ENCODE peak calls at places on chromosomes 4 and X, in six cellular contexts. L is MM.1S, I is lung, W is epithelial cell of esophagus, X is suprapubic skin, H is neural crest cell. V is an unnamed sample.

GRCh38 chr4:112327950-112328349 is 30.8 kb downstream of the ALPK1 start:
- DNase-seq in L (peak), I (no peak), W (peak), X (no peak), H (no peak), V (peak)

GRCh38 chrX:23789386-23790146 is 6.6 kb downstream of the SAT1 start:
- DNase-seq in L (no peak), I (no peak), W (no peak), X (no peak), H (no peak), V (no peak)

GRCh38 chr4:94995684-94996394 is 238.1 kb downstream of the BMPR1B start:
- DNase-seq in L (no peak), I (no peak), W (peak), X (no peak), H (no peak), V (no peak)

GRCh38 chr4:128782076-128782715 is 27.3 kb upstream of the JADE1 start:
- DNase-seq in L (no peak), I (no peak), W (peak), X (no peak), H (no peak), V (peak)

GRCh38 chrX:30301977-30302376 is 7.2 kb downstream of the NR0B1 start:
- DNase-seq in L (no peak), I (no peak), W (peak), X (no peak), H (no peak), V (no peak)

GRCh38 chrX:22081475-22082092 is 49.5 kb downstream of the PHEX start:
- DNase-seq in L (peak), I (peak), W (peak), X (no peak), H (peak), V (peak)

GRCh38 chr4:19455196-19455595 is 796.5 kb upstream of the SLIT2 start:
- DNase-seq in L (no peak), I (no peak), W (no peak), X (no peak), H (no peak), V (no peak)

GRCh38 chr4:15963568-15963967 is 593 bp upstream of the FGFBP2 start:
- DNase-seq in L (no peak), I (no peak), W (no peak), X (no peak), H (no peak), V (no peak)

GRCh38 chrX:70241501-70241900 is 7.0 kb downstream of the AWAT1 start:
- DNase-seq in L (no peak), I (no peak), W (no peak), X (no peak), H (no peak), V (no peak)

GRCh38 chrX:37871626-37872302 is 24.4 kb upstream of the DYNLT3 start:
- DNase-seq in L (no peak), I (no peak), W (peak), X (no peak), H (no peak), V (no peak)

GRCh38 chr4:168710353-168710946 is 213.6 kb downstream of the PALLD start:
- DNase-seq in L (peak), I (no peak), W (peak), X (no peak), H (no peak), V (peak)

GRCh38 chr4:183873389-183874185 is 31.5 kb upstream of the STOX2 start:
- DNase-seq in L (no peak), I (no peak), W (peak), X (no peak), H (no peak), V (no peak)

GRCh38 chrX:24465524-24465850 is 401 bp downstream of the PDK3 start:
- DNase-seq in L (no peak), I (no peak), W (no peak), X (no peak), H (no peak), V (no peak)

GRCh38 chr4:172547724-172548123 is 620.9 kb upstream of the GALNT7 start:
- DNase-seq in L (no peak), I (no peak), W (no peak), X (no peak), H (no peak), V (no peak)

GRCh38 chr4:121484633-121485032 is 103.8 kb upstream of the QRFPR start:
- DNase-seq in L (peak), I (no peak), W (peak), X (no peak), H (no peak), V (peak)

GRCh38 chrX:2188316-2188715 is 312.5 kb downstream of the DHRSX start:
- DNase-seq in L (no peak), I (no peak), W (no peak), X (no peak), H (no peak), V (no peak)

GRCh38 chr4:16056681-16057400 is 27.0 kb downstream of the PROM1 start:
- DNase-seq in L (no peak), I (no peak), W (no peak), X (no peak), H (no peak), V (no peak)

GRCh38 chr4:123559955-123560669 is 163.5 kb downstream of the SPRY1 start:
- DNase-seq in L (no peak), I (no peak), W (no peak), X (no peak), H (no peak), V (no peak)

GRCh38 chr4:121594796-121595526 is 101.8 kb downstream of the ANXA5 start:
- DNase-seq in L (no peak), I (no peak), W (peak), X (no peak), H (no peak), V (no peak)

GRCh38 chr4:157664726-157665125 is 444.2 kb downstream of the GRIA2 start:
- DNase-seq in L (no peak), I (no peak), W (peak), X (no peak), H (no peak), V (no peak)

GRCh38 chr4:101791189-101791572 is 651 bp downstream of the BANK1 start:
- DNase-seq in L (no peak), I (peak), W (no peak), X (no peak), H (no peak), V (no peak)

GRCh38 chrX:9249452-9249851 is 215.4 kb upstream of the TBL1X start:
- DNase-seq in L (no peak), I (no peak), W (no peak), X (no peak), H (no peak), V (no peak)

GRCh38 chr4:186554485-186554884 is 882 bp downstream of the MTNR1A start:
- DNase-seq in L (no peak), I (peak), W (peak), X (no peak), H (peak), V (no peak)
- TF ChIP-seq CTCF in L (no peak), I (no peak), W (peak), X (no peak), H (peak), V (no peak)

GRCh38 chr4:163332526-163333405 is at the start of gene NPY1R:
- DNase-seq in L (peak), I (peak), W (peak), X (peak), H (peak), V (peak)
- TF ChIP-seq CTCF in L (peak), I (peak), W (peak), X (peak), H (peak), V (peak)

DNA sequence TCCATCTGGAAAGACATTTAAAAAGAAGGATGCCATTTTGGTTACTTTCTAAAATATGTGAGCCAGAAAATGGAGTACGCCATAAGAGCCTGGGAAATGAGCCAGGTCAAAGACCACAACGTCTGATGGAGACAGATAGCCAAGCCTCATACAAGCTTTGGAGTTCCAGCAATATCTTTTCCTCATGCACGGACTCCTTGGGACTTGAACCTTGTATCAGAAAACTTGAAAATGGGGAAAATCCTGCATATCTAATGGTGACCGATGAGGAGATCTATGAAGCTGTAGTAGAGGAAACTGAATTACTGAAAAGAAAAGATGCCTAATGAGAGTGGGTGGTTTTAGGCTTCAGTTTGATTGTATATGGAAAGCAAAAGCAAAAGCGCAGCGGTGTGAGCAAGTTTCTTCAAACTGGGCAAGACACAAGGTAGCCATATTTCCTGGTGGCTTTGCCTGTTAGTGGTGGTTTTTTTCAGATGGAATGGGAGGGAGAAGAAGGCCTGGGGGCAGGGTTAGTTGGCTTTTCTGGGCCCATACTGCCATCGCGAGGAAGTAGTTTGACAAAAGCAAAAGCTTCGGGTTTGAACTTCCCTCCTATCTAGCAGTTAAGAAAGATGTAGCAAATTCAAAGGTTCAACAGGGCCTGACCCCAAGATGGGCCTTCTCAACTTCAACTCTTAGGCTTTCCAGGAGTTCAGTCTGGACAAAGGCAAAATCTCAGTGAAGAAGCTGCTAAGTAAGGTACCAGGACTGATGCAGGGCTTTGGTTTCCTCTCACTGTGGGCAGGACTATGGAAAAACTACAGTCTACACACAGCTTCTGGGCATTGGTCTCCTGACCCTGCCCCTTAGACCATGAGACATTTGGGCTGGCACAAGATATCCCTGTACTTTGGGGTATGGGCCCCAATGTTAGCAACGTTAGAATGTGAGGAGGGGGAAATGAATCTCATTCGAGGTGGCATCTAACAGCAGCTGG is 210.0 kb upstream of the STK26 start:
- DNase-seq in L (peak), I (peak), W (no peak), X (peak), H (no peak), V (peak)
- TF ChIP-seq CTCF in L (peak), I (peak), W (no peak), X (no peak), H (no peak), V (no peak)

DNA sequence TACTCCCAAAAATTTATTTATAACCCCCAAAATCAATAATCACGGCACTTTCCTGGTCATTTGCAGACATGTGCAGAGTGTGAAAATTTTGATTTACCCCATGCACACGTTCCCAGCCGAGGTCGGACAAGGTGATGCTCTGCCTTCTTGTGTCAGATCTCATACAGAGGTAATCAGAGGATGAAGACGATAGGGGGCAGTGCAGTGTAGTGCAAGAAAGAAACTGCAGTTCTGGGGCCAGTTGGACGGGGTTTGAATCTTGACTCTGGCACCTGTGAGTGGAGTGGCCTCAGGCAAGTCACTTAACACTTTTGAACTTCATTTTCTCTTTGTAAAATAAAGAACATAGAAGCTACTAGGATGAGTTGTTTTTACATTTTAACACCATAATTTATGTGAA is 88.4 kb downstream of the FRMPD3 start:
- DNase-seq in L (peak), I (no peak), W (peak), X (no peak), H (peak), V (peak)
- TF ChIP-seq CTCF in L (peak), I (no peak), W (peak), X (peak), H (peak), V (peak)

DNA sequence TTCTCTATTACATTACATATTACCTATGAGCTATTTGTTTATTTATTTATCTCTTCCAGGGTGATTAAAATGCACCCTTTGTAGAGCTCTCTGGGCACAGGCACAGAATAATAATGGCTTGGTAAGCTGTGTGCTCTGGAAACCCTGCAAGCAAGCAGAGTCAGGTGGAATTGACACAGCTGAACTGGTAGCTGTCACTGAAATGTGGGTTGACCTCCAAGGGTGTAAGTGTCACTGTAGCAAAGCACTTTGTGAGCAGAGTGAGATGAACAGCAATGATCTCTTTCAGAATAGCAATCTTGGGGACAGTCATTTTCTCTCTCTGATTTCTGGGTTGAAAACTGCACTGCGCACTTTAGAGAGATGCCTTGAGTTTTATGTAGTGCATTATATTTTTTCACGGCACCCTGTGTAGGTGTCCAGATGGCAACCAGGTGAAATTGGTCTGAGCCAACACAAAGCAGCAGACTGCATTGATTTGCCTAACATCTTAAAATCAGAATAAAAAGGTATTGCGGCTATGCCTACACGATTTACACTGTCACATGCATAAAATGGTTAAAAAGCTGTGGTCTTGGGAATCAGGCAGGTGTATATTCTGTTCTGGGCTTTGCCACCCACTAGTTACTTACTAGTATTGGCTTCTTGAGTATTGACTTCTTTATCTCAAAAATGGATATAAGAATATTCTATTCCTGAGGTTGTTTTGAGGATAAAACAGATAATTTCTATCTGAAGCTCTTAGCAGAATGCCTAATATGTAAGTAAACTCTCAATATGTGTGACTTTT is 450.3 kb downstream of the RAPGEF2 start:
- DNase-seq in L (no peak), I (no peak), W (no peak), X (no peak), H (no peak), V (no peak)
- TF ChIP-seq CTCF in L (no peak), I (no peak), W (no peak), X (no peak), H (no peak), V (no peak)

DNA sequence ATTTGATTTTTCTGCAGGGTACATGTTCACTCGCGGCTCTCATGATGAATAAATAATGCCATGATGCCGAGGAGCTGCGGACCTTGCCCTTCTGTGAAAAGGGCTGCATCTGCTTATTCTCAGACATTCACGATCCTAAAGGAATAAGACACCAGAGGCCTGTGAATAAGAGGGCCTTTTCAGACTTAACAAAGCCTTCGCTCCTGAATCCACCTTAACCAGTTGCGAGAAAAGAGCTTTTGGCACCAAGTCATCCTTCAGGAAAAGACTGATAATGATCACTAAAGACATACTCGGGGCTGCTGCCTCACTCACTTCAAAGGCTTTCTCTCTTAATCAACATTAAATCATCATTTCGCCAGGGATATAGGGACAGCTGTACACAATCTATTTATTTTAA is 147.5 kb downstream of the FBXO8 start:
- DNase-seq in L (no peak), I (no peak), W (no peak), X (no peak), H (no peak), V (no peak)
- TF ChIP-seq CTCF in L (no peak), I (no peak), W (no peak), X (no peak), H (no peak), V (no peak)

GRCh38 chrX:26083093-26083492 is 55.0 kb upstream of the MAGEB18 start:
- DNase-seq in L (no peak), I (no peak), W (no peak), X (no peak), H (no peak), V (no peak)
- TF ChIP-seq CTCF in L (no peak), I (no peak), W (no peak), X (no peak), H (no peak), V (no peak)

GRCh38 chrX:110022555-110023448 is 19.9 kb downstream of the TMEM164 start:
- DNase-seq in L (no peak), I (no peak), W (no peak), X (no peak), H (no peak), V (no peak)

GRCh38 chrX:110021180-110022022 is 18.5 kb downstream of the TMEM164 start:
- DNase-seq in L (no peak), I (no peak), W (no peak), X (no peak), H (no peak), V (no peak)

GRCh38 chrX:110026099-110026844 is 23.4 kb downstream of the TMEM164 start:
- DNase-seq in L (no peak), I (peak), W (peak), X (no peak), H (no peak), V (no peak)
- TF ChIP-seq CTCF in L (no peak), I (no peak), W (no peak), X (no peak), H (no peak), V (no peak)

GRCh38 chrX:56788717-56789122 is 59.7 kb downstream of the NBDY start:
- DNase-seq in L (peak), I (no peak), W (no peak), X (peak), H (no peak), V (no peak)
- TF ChIP-seq CTCF in L (peak), I (peak), W (peak), X (no peak), H (no peak), V (no peak)

V was measured in GM12865.